ENCODE peak calls at places on chromosomes 5 and 9, in six cellular contexts. Y, E, R, K, B and N are unnamed samples.

GRCh38 chr5:179549973-179550510 is 312 bp upstream of the RUFY1 start:
- DNase-seq in Y (no peak), E (peak), R (no peak), K (peak), B (peak), N (no peak)

GRCh38 chr9:73059304-73059703 is 92.4 kb upstream of the ANXA1 start:
- DNase-seq in Y (no peak), E (no peak), R (no peak), K (no peak), B (no peak), N (no peak)

GRCh38 chr5:172383231-172383802 is 71.0 kb downstream of the SH3PXD2B start:
- DNase-seq in Y (no peak), E (peak), R (no peak), K (no peak), B (no peak), N (no peak)

GRCh38 chr9:129316281-129317030 is 138.4 kb upstream of the IER5L start:
- DNase-seq in Y (no peak), E (no peak), R (no peak), K (no peak), B (no peak), N (no peak)

GRCh38 chr5:53298841-53299240 is 181.6 kb upstream of the FST start:
- DNase-seq in Y (no peak), E (no peak), R (no peak), K (no peak), B (no peak), N (no peak)

GRCh38 chr9:134536101-134536900 is 105.3 kb upstream of the COL5A1 start:
- DNase-seq in Y (no peak), E (no peak), R (peak), K (no peak), B (no peak), N (peak)

GRCh38 chr5:172525633-172526360 is 71.5 kb upstream of the SH3PXD2B start:
- DNase-seq in Y (no peak), E (no peak), R (no peak), K (no peak), B (no peak), N (no peak)

GRCh38 chr9:126152622-126153362 is 173.8 kb upstream of the MVB12B start:
- DNase-seq in Y (no peak), E (no peak), R (no peak), K (no peak), B (no peak), N (no peak)

GRCh38 chr9:124164800-124165199 is 92.9 kb upstream of the NEK6 start:
- DNase-seq in Y (peak), E (no peak), R (no peak), K (no peak), B (no peak), N (peak)

GRCh38 chr5:167964529-167964928 is 326.9 kb upstream of the WWC1 start:
- DNase-seq in Y (no peak), E (no peak), R (no peak), K (no peak), B (no peak), N (no peak)

GRCh38 chr5:31531543-31531887 is 378 bp downstream of the DROSHA start:
- DNase-seq in Y (no peak), E (peak), R (peak), K (peak), B (peak), N (peak)

GRCh38 chr5:171808951-171809350 is 23.3 kb downstream of the SMIM23 start:
- DNase-seq in Y (no peak), E (no peak), R (peak), K (no peak), B (no peak), N (no peak)